ENCODE peak calls at places on chromosome 2, in seven cellular contexts. One of them, this sample, is unnamed.
A peak's percentile ranks its signal among the peaks of the same experiment; 100 is the strongest.

GRCh38 chr2:183892315-183892941 is 705.9 kb upstream of the ZNF804A start:
- DNase-seq in RPMI7951: no peak
- DNase-seq in brain microvascular endothelial cell: no peak
- DNase-seq in GM10248: no peak
- DNase-seq in heart right ventricle: no peak
- DNase-seq in WERI-Rb-1: no peak
- DNase-seq in activated CD4-positive, alpha-beta T cell treated with anti-CD3 and anti-CD28 coated beads for 1 hour: no peak
- DNase-seq in this sample: peak; percentile 60

GRCh38 chr2:160050147-160050546 is 12.3 kb downstream of the PLA2R1 start:
- DNase-seq in activated CD4-positive, alpha-beta T cell treated with anti-CD3 and anti-CD28 coated beads for 1 hour: no peak
- DNase-seq in heart right ventricle: no peak
- DNase-seq in WERI-Rb-1: no peak
- DNase-seq in brain microvascular endothelial cell: no peak
- DNase-seq in GM10248: no peak
- DNase-seq in RPMI7951: no peak
- DNase-seq in this sample: no peak

GRCh38 chr2:230130668-230131364 is 62.1 kb upstream of the SLC16A14 start:
- DNase-seq in activated CD4-positive, alpha-beta T cell treated with anti-CD3 and anti-CD28 coated beads for 1 hour: no peak
- DNase-seq in GM10248: no peak
- DNase-seq in WERI-Rb-1: no peak
- DNase-seq in RPMI7951: peak; percentile 93
- DNase-seq in brain microvascular endothelial cell: peak; percentile 78
- DNase-seq in heart right ventricle: peak; percentile 69
- DNase-seq in this sample: no peak

GRCh38 chr2:121485039-121485438 is 45.6 kb upstream of the RNU4ATAC start:
- DNase-seq in brain microvascular endothelial cell: peak; percentile 61
- DNase-seq in heart right ventricle: no peak
- DNase-seq in RPMI7951: peak; percentile 25
- DNase-seq in WERI-Rb-1: no peak
- DNase-seq in GM10248: no peak
- DNase-seq in activated CD4-positive, alpha-beta T cell treated with anti-CD3 and anti-CD28 coated beads for 1 hour: no peak
- DNase-seq in this sample: no peak

GRCh38 chr2:240961878-240962277 is 36.5 kb upstream of the SNED1 start:
- DNase-seq in WERI-Rb-1: no peak
- DNase-seq in brain microvascular endothelial cell: no peak
- DNase-seq in RPMI7951: no peak
- DNase-seq in heart right ventricle: no peak
- DNase-seq in activated CD4-positive, alpha-beta T cell treated with anti-CD3 and anti-CD28 coated beads for 1 hour: no peak
- DNase-seq in GM10248: no peak
- DNase-seq in this sample: no peak

GRCh38 chr2:238135601-238136150 is 2.8 kb upstream of the KLHL30 start:
- DNase-seq in heart right ventricle: no peak
- DNase-seq in activated CD4-positive, alpha-beta T cell treated with anti-CD3 and anti-CD28 coated beads for 1 hour: no peak
- DNase-seq in GM10248: no peak
- DNase-seq in brain microvascular endothelial cell: no peak
- DNase-seq in RPMI7951: no peak
- DNase-seq in WERI-Rb-1: no peak
- DNase-seq in this sample: no peak

GRCh38 chr2:212176151-212176550 is 362.5 kb downstream of the ERBB4 start:
- DNase-seq in WERI-Rb-1: peak; percentile 6
- DNase-seq in GM10248: no peak
- DNase-seq in heart right ventricle: no peak
- DNase-seq in activated CD4-positive, alpha-beta T cell treated with anti-CD3 and anti-CD28 coated beads for 1 hour: no peak
- DNase-seq in RPMI7951: no peak
- DNase-seq in brain microvascular endothelial cell: no peak
- DNase-seq in this sample: no peak

GRCh38 chr2:64645014-64645418 is 8.7 kb downstream of the SERTAD2 start:
- DNase-seq in brain microvascular endothelial cell: peak; percentile 68
- DNase-seq in heart right ventricle: peak; percentile 60
- DNase-seq in GM10248: no peak
- DNase-seq in RPMI7951: peak; percentile 80
- DNase-seq in WERI-Rb-1: peak; percentile 77
- DNase-seq in activated CD4-positive, alpha-beta T cell treated with anti-CD3 and anti-CD28 coated beads for 1 hour: no peak
- DNase-seq in this sample: peak; percentile 84

GRCh38 chr2:9164112-9164608 is 42.5 kb upstream of the ASAP2 start:
- DNase-seq in GM10248: no peak
- DNase-seq in brain microvascular endothelial cell: peak; percentile 28
- DNase-seq in RPMI7951: no peak
- DNase-seq in activated CD4-positive, alpha-beta T cell treated with anti-CD3 and anti-CD28 coated beads for 1 hour: no peak
- DNase-seq in WERI-Rb-1: no peak
- DNase-seq in heart right ventricle: no peak
- DNase-seq in this sample: no peak

GRCh38 chr2:47237375-47238357 is 82.6 kb upstream of the STPG4 start:
- DNase-seq in brain microvascular endothelial cell: peak; percentile 85
- DNase-seq in WERI-Rb-1: no peak
- DNase-seq in GM10248: no peak
- DNase-seq in RPMI7951: no peak
- DNase-seq in activated CD4-positive, alpha-beta T cell treated with anti-CD3 and anti-CD28 coated beads for 1 hour: no peak
- DNase-seq in heart right ventricle: peak; percentile 59
- DNase-seq in this sample: no peak

GRCh38 chr2:76998713-76999112 is 523.5 kb downstream of the LRRTM4 start:
- DNase-seq in heart right ventricle: no peak
- DNase-seq in brain microvascular endothelial cell: no peak
- DNase-seq in RPMI7951: no peak
- DNase-seq in activated CD4-positive, alpha-beta T cell treated with anti-CD3 and anti-CD28 coated beads for 1 hour: no peak
- DNase-seq in GM10248: no peak
- DNase-seq in WERI-Rb-1: no peak
- DNase-seq in this sample: no peak

GRCh38 chr2:113910110-113910717 is 20.3 kb downstream of the ACTR3 start:
- DNase-seq in activated CD4-positive, alpha-beta T cell treated with anti-CD3 and anti-CD28 coated beads for 1 hour: peak; percentile 61
- DNase-seq in RPMI7951: no peak
- DNase-seq in brain microvascular endothelial cell: no peak
- DNase-seq in heart right ventricle: no peak
- DNase-seq in GM10248: no peak
- DNase-seq in WERI-Rb-1: no peak
- DNase-seq in this sample: no peak

GRCh38 chr2:235063501-235063961 is 111.7 kb downstream of the SH3BP4 start:
- DNase-seq in heart right ventricle: peak; percentile 69
- DNase-seq in GM10248: no peak
- DNase-seq in brain microvascular endothelial cell: no peak
- DNase-seq in WERI-Rb-1: no peak
- DNase-seq in RPMI7951: no peak
- DNase-seq in activated CD4-positive, alpha-beta T cell treated with anti-CD3 and anti-CD28 coated beads for 1 hour: no peak
- DNase-seq in this sample: no peak

GRCh38 chr2:134341476-134341875 is 87.6 kb downstream of the MGAT5 start:
- DNase-seq in activated CD4-positive, alpha-beta T cell treated with anti-CD3 and anti-CD28 coated beads for 1 hour: no peak
- DNase-seq in GM10248: no peak
- DNase-seq in RPMI7951: no peak
- DNase-seq in brain microvascular endothelial cell: no peak
- DNase-seq in heart right ventricle: no peak
- DNase-seq in WERI-Rb-1: peak; percentile 55
- DNase-seq in this sample: no peak

GRCh38 chr2:85265304-85265703 is 62.5 kb downstream of the TGOLN2 start:
- DNase-seq in heart right ventricle: peak; percentile 63
- DNase-seq in GM10248: no peak
- DNase-seq in RPMI7951: no peak
- DNase-seq in activated CD4-positive, alpha-beta T cell treated with anti-CD3 and anti-CD28 coated beads for 1 hour: no peak
- DNase-seq in brain microvascular endothelial cell: no peak
- DNase-seq in WERI-Rb-1: no peak
- DNase-seq in this sample: peak; percentile 45

GRCh38 chr2:70517804-70518203 is 35.8 kb downstream of the TGFA start:
- DNase-seq in activated CD4-positive, alpha-beta T cell treated with anti-CD3 and anti-CD28 coated beads for 1 hour: no peak
- DNase-seq in brain microvascular endothelial cell: no peak
- DNase-seq in heart right ventricle: no peak
- DNase-seq in WERI-Rb-1: no peak
- DNase-seq in GM10248: no peak
- DNase-seq in RPMI7951: no peak
- DNase-seq in this sample: no peak

GRCh38 chr2:70304501-70304900 is 2.6 kb upstream of the FAM136A start:
- DNase-seq in brain microvascular endothelial cell: no peak
- DNase-seq in RPMI7951: no peak
- DNase-seq in heart right ventricle: no peak
- DNase-seq in activated CD4-positive, alpha-beta T cell treated with anti-CD3 and anti-CD28 coated beads for 1 hour: no peak
- DNase-seq in GM10248: no peak
- DNase-seq in WERI-Rb-1: no peak
- DNase-seq in this sample: no peak

GRCh38 chr2:221517362-221518121 is 54.6 kb downstream of the EPHA4 start:
- DNase-seq in heart right ventricle: no peak
- DNase-seq in activated CD4-positive, alpha-beta T cell treated with anti-CD3 and anti-CD28 coated beads for 1 hour: peak; percentile 44
- DNase-seq in brain microvascular endothelial cell: peak; percentile 47
- DNase-seq in RPMI7951: peak; percentile 90
- DNase-seq in GM10248: peak; percentile 54
- DNase-seq in WERI-Rb-1: no peak
- DNase-seq in this sample: peak; percentile 84

GRCh38 chr2:98604547-98604946 is 3.8 kb downstream of the COA5 start:
- DNase-seq in activated CD4-positive, alpha-beta T cell treated with anti-CD3 and anti-CD28 coated beads for 1 hour: no peak
- DNase-seq in brain microvascular endothelial cell: no peak
- DNase-seq in GM10248: no peak
- DNase-seq in heart right ventricle: no peak
- DNase-seq in WERI-Rb-1: no peak
- DNase-seq in RPMI7951: peak; percentile 5
- DNase-seq in this sample: no peak

GRCh38 chr2:241924069-241924908 is 54.8 kb downstream of the RTP5 start:
- DNase-seq in RPMI7951: no peak
- DNase-seq in heart right ventricle: no peak
- DNase-seq in GM10248: no peak
- DNase-seq in WERI-Rb-1: no peak
- DNase-seq in activated CD4-positive, alpha-beta T cell treated with anti-CD3 and anti-CD28 coated beads for 1 hour: no peak
- DNase-seq in brain microvascular endothelial cell: no peak
- DNase-seq in this sample: no peak

GRCh38 chr2:233714164-233714563 is 1.5 kb downstream of the UGT1A5 start:
- DNase-seq in heart right ventricle: no peak
- DNase-seq in GM10248: no peak
- DNase-seq in WERI-Rb-1: no peak
- DNase-seq in activated CD4-positive, alpha-beta T cell treated with anti-CD3 and anti-CD28 coated beads for 1 hour: no peak
- DNase-seq in RPMI7951: peak; percentile 66
- DNase-seq in brain microvascular endothelial cell: no peak
- DNase-seq in this sample: no peak

GRCh38 chr2:228039752-228040534 is 141.5 kb downstream of the SPHKAP start:
- DNase-seq in heart right ventricle: no peak
- DNase-seq in brain microvascular endothelial cell: no peak
- DNase-seq in RPMI7951: peak; percentile 34
- DNase-seq in GM10248: peak; percentile 18
- DNase-seq in WERI-Rb-1: no peak
- DNase-seq in activated CD4-positive, alpha-beta T cell treated with anti-CD3 and anti-CD28 coated beads for 1 hour: no peak
- DNase-seq in this sample: no peak

GRCh38 chr2:133993160-133993559 is 260.7 kb upstream of the MGAT5 start:
- DNase-seq in RPMI7951: no peak
- DNase-seq in activated CD4-positive, alpha-beta T cell treated with anti-CD3 and anti-CD28 coated beads for 1 hour: no peak
- DNase-seq in brain microvascular endothelial cell: no peak
- DNase-seq in heart right ventricle: no peak
- DNase-seq in WERI-Rb-1: peak; percentile 87
- DNase-seq in GM10248: no peak
- DNase-seq in this sample: no peak

GRCh38 chr2:188811522-188811921 is 162.7 kb upstream of the COL3A1 start:
- DNase-seq in heart right ventricle: no peak
- DNase-seq in brain microvascular endothelial cell: peak; percentile 50
- DNase-seq in GM10248: no peak
- DNase-seq in WERI-Rb-1: no peak
- DNase-seq in RPMI7951: peak; percentile 48
- DNase-seq in activated CD4-positive, alpha-beta T cell treated with anti-CD3 and anti-CD28 coated beads for 1 hour: no peak
- DNase-seq in this sample: no peak

GRCh38 chr2:234981197-234982095 is 29.6 kb downstream of the SH3BP4 start:
- DNase-seq in brain microvascular endothelial cell: peak; percentile 97
- DNase-seq in activated CD4-positive, alpha-beta T cell treated with anti-CD3 and anti-CD28 coated beads for 1 hour: no peak
- DNase-seq in GM10248: no peak
- DNase-seq in RPMI7951: peak; percentile 100
- DNase-seq in heart right ventricle: peak; percentile 77
- DNase-seq in WERI-Rb-1: no peak
- DNase-seq in this sample: peak; percentile 73

GRCh38 chr2:84383271-84383670 is 75.8 kb downstream of the SUCLG1 start:
- DNase-seq in brain microvascular endothelial cell: no peak
- DNase-seq in activated CD4-positive, alpha-beta T cell treated with anti-CD3 and anti-CD28 coated beads for 1 hour: no peak
- DNase-seq in heart right ventricle: no peak
- DNase-seq in GM10248: no peak
- DNase-seq in WERI-Rb-1: no peak
- DNase-seq in RPMI7951: no peak
- DNase-seq in this sample: no peak

GRCh38 chr2:240556553-240557100 is 1.2 kb downstream of the ANKMY1 start:
- DNase-seq in heart right ventricle: no peak
- DNase-seq in RPMI7951: peak; percentile 26
- DNase-seq in activated CD4-positive, alpha-beta T cell treated with anti-CD3 and anti-CD28 coated beads for 1 hour: peak; percentile 60
- DNase-seq in brain microvascular endothelial cell: peak; percentile 49
- DNase-seq in GM10248: peak; percentile 71
- DNase-seq in WERI-Rb-1: peak; percentile 64
- DNase-seq in this sample: peak; percentile 52

GRCh38 chr2:68292108-68292710 is 27.5 kb downstream of the CNRIP1 start:
- DNase-seq in activated CD4-positive, alpha-beta T cell treated with anti-CD3 and anti-CD28 coated beads for 1 hour: no peak
- DNase-seq in GM10248: peak; percentile 34
- DNase-seq in WERI-Rb-1: peak; percentile 27
- DNase-seq in brain microvascular endothelial cell: peak; percentile 11
- DNase-seq in heart right ventricle: no peak
- DNase-seq in RPMI7951: peak; percentile 12
- DNase-seq in this sample: no peak

GRCh38 chr2:138507267-138507666 is 5.7 kb downstream of the SPOPL start:
- DNase-seq in RPMI7951: no peak
- DNase-seq in WERI-Rb-1: no peak
- DNase-seq in heart right ventricle: no peak
- DNase-seq in activated CD4-positive, alpha-beta T cell treated with anti-CD3 and anti-CD28 coated beads for 1 hour: no peak
- DNase-seq in GM10248: no peak
- DNase-seq in brain microvascular endothelial cell: no peak
- DNase-seq in this sample: no peak

GRCh38 chr2:37020212-37020886 is 54.0 kb upstream of the STRN start:
- DNase-seq in activated CD4-positive, alpha-beta T cell treated with anti-CD3 and anti-CD28 coated beads for 1 hour: no peak
- DNase-seq in WERI-Rb-1: no peak
- DNase-seq in heart right ventricle: peak; percentile 89
- DNase-seq in RPMI7951: peak; percentile 69
- DNase-seq in GM10248: no peak
- DNase-seq in brain microvascular endothelial cell: peak; percentile 97
- DNase-seq in this sample: no peak

GRCh38 chr2:240245706-240246105 is 105.2 kb upstream of the OTOS start:
- DNase-seq in WERI-Rb-1: no peak
- DNase-seq in heart right ventricle: peak; percentile 81
- DNase-seq in GM10248: no peak
- DNase-seq in activated CD4-positive, alpha-beta T cell treated with anti-CD3 and anti-CD28 coated beads for 1 hour: no peak
- DNase-seq in RPMI7951: peak; percentile 16
- DNase-seq in brain microvascular endothelial cell: no peak
- DNase-seq in this sample: peak; percentile 57

GRCh38 chr2:239344857-239345216 is 56.0 kb downstream of the HDAC4 start:
- DNase-seq in brain microvascular endothelial cell: no peak
- DNase-seq in RPMI7951: no peak
- DNase-seq in heart right ventricle: no peak
- DNase-seq in activated CD4-positive, alpha-beta T cell treated with anti-CD3 and anti-CD28 coated beads for 1 hour: no peak
- DNase-seq in GM10248: no peak
- DNase-seq in WERI-Rb-1: no peak
- DNase-seq in this sample: no peak

GRCh38 chr2:128219891-128220290 is 98.8 kb downstream of the HS6ST1 start:
- DNase-seq in activated CD4-positive, alpha-beta T cell treated with anti-CD3 and anti-CD28 coated beads for 1 hour: no peak
- DNase-seq in WERI-Rb-1: no peak
- DNase-seq in brain microvascular endothelial cell: no peak
- DNase-seq in GM10248: no peak
- DNase-seq in RPMI7951: no peak
- DNase-seq in heart right ventricle: no peak
- DNase-seq in this sample: no peak

GRCh38 chr2:44016282-44016681 is 20.5 kb upstream of the LRPPRC start:
- DNase-seq in brain microvascular endothelial cell: peak; percentile 25
- DNase-seq in activated CD4-positive, alpha-beta T cell treated with anti-CD3 and anti-CD28 coated beads for 1 hour: no peak
- DNase-seq in GM10248: peak; percentile 24
- DNase-seq in WERI-Rb-1: no peak
- DNase-seq in RPMI7951: peak; percentile 53
- DNase-seq in heart right ventricle: peak; percentile 38
- DNase-seq in this sample: no peak